ENCODE peak calls at places on chromosomes 4 and X, in six cellular contexts. One of them, this sample, is unnamed.

GRCh38 chr4:149584703-149585102 is 230.9 kb downstream of the IQCM start:
- DNase-seq in lower leg skin: no peak
- DNase-seq in pancreas: no peak
- DNase-seq in kidney: no peak
- DNase-seq in cardiac fibroblast: no peak
- DNase-seq in K562: no peak
- DNase-seq in this sample: no peak

GRCh38 chrX:20118065-20118824 is 1.5 kb upstream of the MAP7D2 start:
- DNase-seq in lower leg skin: no peak
- DNase-seq in K562: no peak
- DNase-seq in pancreas: peak
- DNase-seq in cardiac fibroblast: no peak
- DNase-seq in kidney: no peak
- DNase-seq in this sample: no peak

GRCh38 chr4:168854216-168854921 is 155.7 kb downstream of the CBR4 start:
- DNase-seq in lower leg skin: no peak
- DNase-seq in cardiac fibroblast: no peak
- DNase-seq in kidney: no peak
- DNase-seq in K562: no peak
- DNase-seq in pancreas: no peak
- DNase-seq in this sample: no peak

GRCh38 chrX:7149421-7149820 is 1.5 kb upstream of the PUDP start:
- DNase-seq in cardiac fibroblast: no peak
- DNase-seq in K562: no peak
- DNase-seq in kidney: no peak
- DNase-seq in pancreas: no peak
- DNase-seq in lower leg skin: no peak
- DNase-seq in this sample: no peak

GRCh38 chrX:136541294-136541693 is 9.3 kb downstream of the VGLL1 start:
- DNase-seq in pancreas: no peak
- DNase-seq in cardiac fibroblast: peak
- DNase-seq in kidney: no peak
- DNase-seq in K562: peak
- DNase-seq in lower leg skin: no peak
- DNase-seq in this sample: no peak

GRCh38 chrX:72121381-72121780 is 10.3 kb downstream of the RTL5 start:
- DNase-seq in lower leg skin: peak
- DNase-seq in cardiac fibroblast: peak
- DNase-seq in kidney: peak
- DNase-seq in pancreas: no peak
- DNase-seq in K562: no peak
- DNase-seq in this sample: no peak

GRCh38 chr4:181278941-181279340 is 964.3 kb upstream of the TENM3 start:
- DNase-seq in cardiac fibroblast: no peak
- DNase-seq in K562: no peak
- DNase-seq in kidney: no peak
- DNase-seq in pancreas: no peak
- DNase-seq in lower leg skin: no peak
- DNase-seq in this sample: no peak

GRCh38 chr4:114012749-114013148 is 33.3 kb upstream of the ARSJ start:
- DNase-seq in pancreas: no peak
- DNase-seq in cardiac fibroblast: no peak
- DNase-seq in lower leg skin: no peak
- DNase-seq in K562: no peak
- DNase-seq in kidney: peak
- DNase-seq in this sample: no peak

GRCh38 chr4:80071643-80072606 is 1.1 kb downstream of the ANTXR2 start:
- DNase-seq in pancreas: no peak
- DNase-seq in lower leg skin: peak
- DNase-seq in K562: peak
- DNase-seq in kidney: peak
- DNase-seq in cardiac fibroblast: peak
- DNase-seq in this sample: peak

GRCh38 chrX:154991476-154991875 is 31.0 kb downstream of the F8 start:
- DNase-seq in cardiac fibroblast: no peak
- DNase-seq in K562: no peak
- DNase-seq in kidney: no peak
- DNase-seq in lower leg skin: no peak
- DNase-seq in pancreas: no peak
- DNase-seq in this sample: no peak

GRCh38 chr4:165766976-165767375 is 106.1 kb upstream of the TLL1 start:
- DNase-seq in lower leg skin: no peak
- DNase-seq in kidney: no peak
- DNase-seq in K562: no peak
- DNase-seq in cardiac fibroblast: no peak
- DNase-seq in pancreas: no peak
- DNase-seq in this sample: no peak

GRCh38 chr4:169756971-169757574 is 671 bp downstream of the HPF1 start:
- DNase-seq in K562: peak
- DNase-seq in lower leg skin: no peak
- DNase-seq in pancreas: no peak
- DNase-seq in kidney: no peak
- DNase-seq in cardiac fibroblast: no peak
- DNase-seq in this sample: no peak

GRCh38 chr4:93617596-93617995 is 211.0 kb upstream of the ATOH1 start:
- DNase-seq in lower leg skin: no peak
- DNase-seq in pancreas: no peak
- DNase-seq in cardiac fibroblast: no peak
- DNase-seq in K562: no peak
- DNase-seq in kidney: no peak
- DNase-seq in this sample: no peak

GRCh38 chr4:52015366-52015765 is 4.8 kb downstream of the LRRC66 start:
- DNase-seq in kidney: no peak
- DNase-seq in cardiac fibroblast: peak
- DNase-seq in lower leg skin: no peak
- DNase-seq in pancreas: no peak
- DNase-seq in K562: peak
- DNase-seq in this sample: no peak

GRCh38 chrX:134908235-134908834 is 82.5 kb upstream of the SMIM10 start:
- DNase-seq in kidney: no peak
- DNase-seq in pancreas: no peak
- DNase-seq in cardiac fibroblast: peak
- DNase-seq in lower leg skin: no peak
- DNase-seq in K562: peak
- DNase-seq in this sample: no peak

GRCh38 chrX:13646154-13646549 is 6.8 kb upstream of the TCEANC start:
- DNase-seq in lower leg skin: no peak
- DNase-seq in pancreas: peak
- DNase-seq in cardiac fibroblast: peak
- DNase-seq in kidney: no peak
- DNase-seq in K562: peak
- DNase-seq in this sample: peak

GRCh38 chr4:123396294-123397275 is at the start of gene SPRY1:
- DNase-seq in kidney: peak
- DNase-seq in cardiac fibroblast: peak
- DNase-seq in pancreas: peak
- DNase-seq in lower leg skin: peak
- DNase-seq in K562: peak
- DNase-seq in this sample: peak

GRCh38 chr4:123398151-123398802 is 1.7 kb downstream of the SPRY1 start:
- DNase-seq in pancreas: peak
- DNase-seq in kidney: peak
- DNase-seq in lower leg skin: no peak
- DNase-seq in cardiac fibroblast: no peak
- DNase-seq in K562: peak
- DNase-seq in this sample: peak

GRCh38 chr4:123399638-123400358 is 3.2 kb downstream of the SPRY1 start:
- DNase-seq in lower leg skin: no peak
- DNase-seq in kidney: no peak
- DNase-seq in K562: no peak
- DNase-seq in pancreas: no peak
- DNase-seq in cardiac fibroblast: peak
- DNase-seq in this sample: no peak

GRCh38 chr4:123397276-123398150 is 918 bp downstream of the SPRY1 start:
- DNase-seq in cardiac fibroblast: peak
- DNase-seq in lower leg skin: no peak
- DNase-seq in pancreas: peak
- DNase-seq in kidney: peak
- DNase-seq in K562: peak
- DNase-seq in this sample: peak

DNA sequence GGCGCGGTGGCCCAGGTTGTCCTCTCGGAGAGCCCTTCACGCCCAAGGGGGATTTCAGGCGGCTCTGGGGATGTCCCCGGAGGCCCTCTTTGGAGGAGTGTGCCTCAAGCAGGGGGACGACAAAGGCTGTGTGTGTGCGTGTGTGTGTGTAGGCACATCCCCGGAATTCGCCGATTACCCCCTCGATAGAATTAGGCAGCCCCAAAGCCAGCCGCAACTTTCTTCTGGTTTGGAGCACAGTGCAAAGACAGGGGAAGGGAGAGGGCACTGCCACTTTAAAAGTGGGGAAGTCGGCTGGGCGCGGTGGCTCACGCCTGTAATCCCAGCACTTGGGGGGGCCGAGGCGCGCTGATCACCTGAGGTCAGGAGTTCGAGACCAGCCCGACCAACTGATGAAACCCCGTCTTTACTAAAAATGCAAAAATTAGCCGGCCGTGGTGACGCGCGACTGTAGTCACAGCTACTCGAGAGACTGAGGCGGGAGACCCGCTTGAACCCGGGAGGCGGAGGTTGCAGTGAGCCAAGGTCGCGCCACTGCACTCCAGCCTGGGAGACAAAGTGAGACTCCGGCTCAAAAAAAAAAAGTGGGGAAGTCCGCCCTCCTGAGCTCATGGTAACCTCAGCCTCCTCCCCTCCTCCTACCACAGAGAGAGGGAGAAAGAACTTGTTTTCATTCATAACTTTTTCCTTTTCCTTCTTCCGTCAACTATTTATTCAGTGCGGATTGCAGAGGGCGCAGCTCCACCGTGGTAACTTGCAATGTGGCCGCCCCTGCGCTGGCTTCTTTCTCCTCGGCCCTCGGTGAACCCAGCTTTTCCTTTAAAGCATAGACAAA is 2.4 kb downstream of the SPRY1 start:
- DNase-seq in lower leg skin: peak
- DNase-seq in kidney: peak
- DNase-seq in pancreas: peak
- DNase-seq in K562: peak
- DNase-seq in cardiac fibroblast: peak
- DNase-seq in this sample: peak
- TF ChIP-seq CTCF in lower leg skin: no peak
- TF ChIP-seq CTCF in kidney: peak
- TF ChIP-seq CTCF in pancreas: no peak
- TF ChIP-seq CTCF in K562: no peak
- TF ChIP-seq CTCF in cardiac fibroblast: no peak
- TF ChIP-seq CTCF in this sample: no peak

GRCh38 chrX:68807818-68808217 is 21.0 kb upstream of the EFNB1 start:
- DNase-seq in pancreas: no peak
- DNase-seq in kidney: no peak
- DNase-seq in cardiac fibroblast: peak
- DNase-seq in lower leg skin: no peak
- DNase-seq in K562: peak
- DNase-seq in this sample: no peak
- TF ChIP-seq CTCF in pancreas: no peak
- TF ChIP-seq CTCF in kidney: peak
- TF ChIP-seq CTCF in cardiac fibroblast: peak
- TF ChIP-seq CTCF in lower leg skin: no peak
- TF ChIP-seq CTCF in K562: peak
- TF ChIP-seq CTCF in this sample: no peak

DNA sequence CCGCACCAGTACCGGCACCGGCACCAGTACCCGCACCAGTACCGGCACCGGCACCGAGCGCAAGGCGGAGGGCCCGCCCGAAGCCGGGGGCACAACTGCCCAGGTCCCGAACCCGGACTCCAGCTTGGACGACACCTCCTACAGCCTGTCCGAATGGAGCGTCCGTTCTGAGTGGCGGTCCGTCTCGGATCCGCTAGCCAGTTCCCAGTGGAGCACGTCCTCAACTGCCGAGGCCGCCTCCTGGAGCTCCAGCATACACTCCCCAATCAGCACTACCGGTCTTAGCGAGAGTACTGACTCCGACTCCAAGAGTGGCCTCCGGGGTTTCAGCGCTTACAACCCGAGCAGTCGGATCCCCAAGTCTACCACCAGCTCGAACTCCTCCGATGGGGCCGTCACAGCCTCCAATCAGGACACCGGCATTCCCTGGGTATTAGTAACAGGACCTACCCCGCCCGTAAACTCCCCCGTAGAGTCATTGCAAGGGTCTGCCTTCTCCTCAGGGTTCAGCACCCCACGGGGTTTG is 885 bp upstream of the MAOA start:
- DNase-seq in cardiac fibroblast: peak
- DNase-seq in lower leg skin: peak
- DNase-seq in pancreas: peak
- DNase-seq in K562: no peak
- DNase-seq in kidney: peak
- DNase-seq in this sample: peak
- TF ChIP-seq CTCF in cardiac fibroblast: no peak
- TF ChIP-seq CTCF in lower leg skin: no peak
- TF ChIP-seq CTCF in pancreas: no peak
- TF ChIP-seq CTCF in K562: no peak
- TF ChIP-seq CTCF in kidney: no peak
- TF ChIP-seq CTCF in this sample: no peak

GRCh38 chrX:104310084-104310483 is 55.4 kb upstream of the ESX1 start:
- DNase-seq in cardiac fibroblast: peak
- DNase-seq in pancreas: no peak
- DNase-seq in lower leg skin: no peak
- DNase-seq in kidney: no peak
- DNase-seq in K562: peak
- DNase-seq in this sample: no peak
- TF ChIP-seq CTCF in cardiac fibroblast: peak
- TF ChIP-seq CTCF in pancreas: no peak
- TF ChIP-seq CTCF in lower leg skin: no peak
- TF ChIP-seq CTCF in kidney: peak
- TF ChIP-seq CTCF in K562: peak
- TF ChIP-seq CTCF in this sample: no peak

This sample was measured in glutamatergic neuron.